ENCODE peak calls at places on chromosomes 4 and X, in nine cellular contexts. J is stimulated activated CD8-positive, alpha-beta memory T cell treated with anti-CD3 and anti-CD28 coated beads, Interleukin-15, amount 100 ng/mL, for 24 hours; F is stimulated activated CD4-positive, alpha-beta T cell treated with anti-CD3 and anti-CD28 coated beads, Interleukin-4, amount 100 ng/mL, for 4 hours; X is activated CD8-positive, alpha-beta T cell treated with anti-CD3 and anti-CD28 coated beads for 36 hours; I is T-helper 1 cell; H is fibroblast of lung; B is Calu3; D is NCI-H460; O is effector CD4-positive, alpha-beta T cell. Z is an unnamed sample.

GRCh38 chrX:45157647-45158046 is 43.0 kb downstream of the DIPK2B start:
- DNase-seq in J (no peak), F (no peak), X (no peak), I (no peak), H (no peak), B (no peak), D (no peak), O (no peak), Z (no peak)

GRCh38 chrX:109448539-109448938 is 33.3 kb downstream of the GUCY2F start:
- DNase-seq in J (no peak), F (no peak), X (no peak), I (no peak), H (no peak), B (no peak), D (no peak), O (no peak), Z (no peak)

GRCh38 chr4:20672262-20672661 is 28.0 kb upstream of the PACRGL start:
- DNase-seq in J (no peak), F (no peak), X (no peak), I (no peak), H (no peak), B (no peak), D (no peak), O (no peak), Z (no peak)

GRCh38 chr4:138897818-138898226 is 117.8 kb upstream of the NOCT start:
- DNase-seq in J (no peak), F (no peak), X (no peak), I (no peak), H (peak), B (no peak), D (no peak), O (no peak), Z (no peak)

GRCh38 chrX:97311066-97311778 is 427.5 kb downstream of the RPA4 start:
- DNase-seq in J (no peak), F (no peak), X (no peak), I (no peak), H (no peak), B (no peak), D (no peak), O (no peak), Z (no peak)

GRCh38 chrX:17990542-17990941 is 129.4 kb upstream of the RAI2 start:
- DNase-seq in J (no peak), F (no peak), X (no peak), I (no peak), H (no peak), B (no peak), D (no peak), O (no peak), Z (no peak)

GRCh38 chrX:3811331-3812311 is 98.2 kb upstream of the PRKX start:
- DNase-seq in J (no peak), F (peak), X (peak), I (peak), H (peak), B (peak), D (peak), O (peak), Z (peak)

GRCh38 chr4:183402771-183403170 is 41.7 kb upstream of the CDKN2AIP start:
- DNase-seq in J (no peak), F (no peak), X (peak), I (no peak), H (no peak), B (peak), D (no peak), O (no peak), Z (no peak)

GRCh38 chrX:18855919-18856644 is 127.8 kb downstream of the PHKA2 start:
- DNase-seq in J (no peak), F (no peak), X (no peak), I (no peak), H (peak), B (no peak), D (no peak), O (no peak), Z (no peak)

GRCh38 chrX:37685452-37686347 is at the start of gene XK:
- DNase-seq in J (peak), F (peak), X (peak), I (peak), H (peak), B (peak), D (peak), O (no peak), Z (no peak)

GRCh38 chr4:77776182-77777134 is 42.7 kb downstream of the CNOT6L start:
- DNase-seq in J (no peak), F (no peak), X (no peak), I (no peak), H (peak), B (no peak), D (no peak), O (no peak), Z (no peak)

GRCh38 chr4:187424636-187425035 is 570.9 kb upstream of the ZFP42 start:
- DNase-seq in J (no peak), F (no peak), X (no peak), I (no peak), H (no peak), B (no peak), D (no peak), O (no peak), Z (no peak)

GRCh38 chrX:27675493-27675892 is 85.3 kb downstream of the DCAF8L2 start:
- DNase-seq in J (no peak), F (no peak), X (no peak), I (no peak), H (peak), B (no peak), D (no peak), O (no peak), Z (no peak)

GRCh38 chrX:38117485-38117884 is 103.2 kb downstream of the SRPX start:
- DNase-seq in J (no peak), F (no peak), X (no peak), I (no peak), H (peak), B (peak), D (no peak), O (no peak), Z (no peak)

GRCh38 chrX:34401411-34401810 is 255.7 kb downstream of the TMEM47 start:
- DNase-seq in J (no peak), F (no peak), X (no peak), I (no peak), H (peak), B (no peak), D (no peak), O (no peak), Z (no peak)

GRCh38 chrX:105618393-105619101 is 203.8 kb upstream of the NRK start:
- DNase-seq in J (no peak), F (no peak), X (no peak), I (no peak), H (no peak), B (no peak), D (no peak), O (no peak), Z (no peak)

GRCh38 chrX:19867411-19867732 is 20.0 kb downstream of the SH3KBP1 start:
- DNase-seq in J (no peak), F (no peak), X (no peak), I (no peak), H (peak), B (no peak), D (no peak), O (no peak), Z (no peak)

GRCh38 chr4:53748328-53748772 is 157.1 kb upstream of the LNX1 start:
- DNase-seq in J (no peak), F (no peak), X (no peak), I (no peak), H (no peak), B (no peak), D (no peak), O (no peak), Z (no peak)

GRCh38 chrX:72016881-72017783 is 106.5 kb downstream of the NHSL2 start:
- DNase-seq in J (no peak), F (no peak), X (no peak), I (no peak), H (no peak), B (no peak), D (no peak), O (no peak), Z (no peak)

GRCh38 chrX:4909245-4909830 is 1195.9 kb upstream of the PRKX start:
- DNase-seq in J (no peak), F (no peak), X (no peak), I (no peak), H (no peak), B (no peak), D (no peak), O (no peak), Z (no peak)

GRCh38 chr4:24630937-24631336 is 46.6 kb upstream of the DHX15 start:
- DNase-seq in J (no peak), F (no peak), X (no peak), I (no peak), H (no peak), B (no peak), D (no peak), O (no peak), Z (no peak)

GRCh38 chr4:184328022-184328736 is 110.5 kb upstream of the ENPP6 start:
- DNase-seq in J (no peak), F (peak), X (peak), I (no peak), H (no peak), B (no peak), D (no peak), O (no peak), Z (no peak)

GRCh38 chrX:24002792-24003191 is 24.2 kb downstream of the KLHL15 start:
- DNase-seq in J (no peak), F (no peak), X (no peak), I (no peak), H (no peak), B (no peak), D (no peak), O (no peak), Z (no peak)

GRCh38 chr4:119597377-119597776 is 31.2 kb downstream of the PDE5A start:
- DNase-seq in J (no peak), F (no peak), X (no peak), I (no peak), H (no peak), B (no peak), D (no peak), O (no peak), Z (no peak)

GRCh38 chrX:76931518-76931917 is 504.0 kb downstream of the MAGEE1 start:
- DNase-seq in J (no peak), F (no peak), X (no peak), I (no peak), H (no peak), B (no peak), D (no peak), O (no peak), Z (no peak)

GRCh38 chrX:3711331-3711917 is 2.0 kb downstream of the PRKX start:
- DNase-seq in J (no peak), F (no peak), X (peak), I (no peak), H (no peak), B (no peak), D (no peak), O (no peak), Z (no peak)

GRCh38 chr4:180767330-180767729 is 1475.9 kb upstream of the TENM3 start:
- DNase-seq in J (no peak), F (no peak), X (no peak), I (no peak), H (no peak), B (no peak), D (no peak), O (no peak), Z (no peak)

GRCh38 chr4:127622923-127623754 is 9.6 kb upstream of the INTU start:
- DNase-seq in J (no peak), F (no peak), X (peak), I (no peak), H (peak), B (no peak), D (peak), O (no peak), Z (no peak)

GRCh38 chr4:84726356-84726755 is 143.4 kb downstream of the CDS1 start:
- DNase-seq in J (no peak), F (no peak), X (no peak), I (no peak), H (no peak), B (no peak), D (no peak), O (no peak), Z (no peak)

GRCh38 chr4:71293705-71294104 is 45.1 kb upstream of the SLC4A4 start:
- DNase-seq in J (no peak), F (no peak), X (no peak), I (no peak), H (peak), B (no peak), D (no peak), O (no peak), Z (no peak)

GRCh38 chr4:182644326-182645050 is 272.7 kb downstream of the DCTD start:
- DNase-seq in J (no peak), F (no peak), X (no peak), I (no peak), H (no peak), B (no peak), D (no peak), O (no peak), Z (no peak)

GRCh38 chrX:86133761-86134160 is 14.5 kb upstream of the DACH2 start:
- DNase-seq in J (no peak), F (no peak), X (no peak), I (no peak), H (peak), B (no peak), D (peak), O (no peak), Z (no peak)

GRCh38 chr4:23153076-23153475 is 460.3 kb downstream of the GBA3 start:
- DNase-seq in J (no peak), F (no peak), X (no peak), I (no peak), H (peak), B (no peak), D (no peak), O (no peak), Z (no peak)